ENCODE peak calls at places on chromosomes 13 and 19, in four cellular contexts. I is M059J, H is fibroblast of lung, S is AG10803. V is an unnamed sample.

GRCh38 chr13:111550062-111550461 is 229.6 kb downstream of the TEX29 start:
- DNase-seq in I (no peak), H (no peak), S (no peak), V (no peak)

GRCh38 chr13:38641164-38641948 is 45.5 kb upstream of the FREM2 start:
- DNase-seq in I (no peak), H (no peak), S (peak; percentile 0), V (no peak)

GRCh38 chr13:49368688-49369087 is 75.2 kb downstream of the CAB39L start:
- DNase-seq in I (no peak), H (no peak), S (no peak), V (no peak)

GRCh38 chr19:14475251-14476073 is at the start of gene PTGER1:
- DNase-seq in I (peak; percentile 50), H (peak; percentile 58), S (no peak), V (peak; percentile 54)

GRCh38 chr19:48681127-48681470 is 8.3 kb upstream of the NTN5 start:
- DNase-seq in I (peak; percentile 93), H (peak; percentile 85), S (peak; percentile 30), V (peak; percentile 96)

GRCh38 chr13:73060251-73061160 is 1.7 kb downstream of the KLF5 start:
- DNase-seq in I (peak; percentile 50), H (peak; percentile 78), S (peak; percentile 79), V (peak; percentile 52)

GRCh38 chr19:16969127-16969526 is 57.5 kb downstream of the CPAMD8 start:
- DNase-seq in I (no peak), H (no peak), S (no peak), V (peak; percentile 11)

GRCh38 chr19:16038196-16038695 is 38.0 kb upstream of the TPM4 start:
- DNase-seq in I (no peak), H (no peak), S (no peak), V (no peak)

GRCh38 chr13:41716236-41716635 is 244.7 kb downstream of the VWA8 start:
- DNase-seq in I (no peak), H (no peak), S (no peak), V (no peak)

GRCh38 chr13:73061478-73062275 is 2.9 kb downstream of the KLF5 start:
- DNase-seq in I (no peak), H (no peak), S (peak; percentile 13), V (no peak)

GRCh38 chr19:2561895-2562294 is 86.0 kb downstream of the GADD45B start:
- DNase-seq in I (no peak), H (no peak), S (no peak), V (no peak)

GRCh38 chr19:5144545-5145179 is 175.7 kb downstream of the KDM4B start:
- DNase-seq in I (no peak), H (no peak), S (no peak), V (no peak)

GRCh38 chr19:39265321-39265916 is 2.8 kb upstream of the IFNL2 start:
- DNase-seq in I (no peak), H (no peak), S (no peak), V (peak; percentile 24)

GRCh38 chr13:99062593-99062992 is 84.7 kb upstream of the DOCK9 start:
- DNase-seq in I (peak; percentile 88), H (peak; percentile 75), S (peak; percentile 49), V (peak; percentile 59)

GRCh38 chr19:6737284-6737872 is at the start of gene GPR108:
- DNase-seq in I (peak; percentile 100), H (peak; percentile 100), S (peak; percentile 100), V (peak; percentile 100)

GRCh38 chr19:47155141-47155540 is 24.5 kb downstream of the SAE1 start:
- DNase-seq in I (no peak), H (peak; percentile 70), S (peak; percentile 81), V (no peak)

GRCh38 chr13:82681535-82681934 is 1200.7 kb downstream of the SLITRK1 start:
- DNase-seq in I (no peak), H (no peak), S (no peak), V (no peak)

GRCh38 chr13:28478127-28478526 is 16.8 kb downstream of the FLT1 start:
- DNase-seq in I (no peak), H (peak; percentile 76), S (peak; percentile 57), V (no peak)

GRCh38 chr13:20332361-20333096 is 100.4 kb upstream of the GJB6 start:
- DNase-seq in I (no peak), H (peak; percentile 18), S (peak; percentile 69), V (no peak)

GRCh38 chr19:39831679-39832078 is 2.3 kb downstream of the DYRK1B start:
- DNase-seq in I (no peak), H (no peak), S (no peak), V (no peak)

GRCh38 chr19:30117636-30118145 is 175.7 kb downstream of the URI1 start:
- DNase-seq in I (no peak), H (no peak), S (no peak), V (no peak)

GRCh38 chr13:47117268-47117667 is 220.4 kb upstream of the HTR2A start:
- DNase-seq in I (peak; percentile 58), H (peak; percentile 77), S (peak; percentile 68), V (peak; percentile 21)

GRCh38 chr13:80469841-80470378 is 129.0 kb upstream of the SPRY2 start:
- DNase-seq in I (no peak), H (peak; percentile 100), S (peak; percentile 4), V (peak; percentile 15)

V was measured in Daoy.